ENCODE peak calls at places on chromosome 20, in ten cellular contexts. Y is IMR-90, F is left lung, K is PC-3, W is WERI-Rb-1, H is breast epithelium, C is heart right ventricle, R is psoas muscle, N is PC-9, L is HL-60. O is an unnamed sample.

GRCh38 chr20:29497261-29497671 is 1760.2 kb upstream of the DEFB115 start:
- DNase-seq in Y (no peak), F (peak; percentile 84), K (peak; percentile 54), W (peak; percentile 56), H (no peak), C (peak; percentile 53), R (peak; percentile 55), N (peak; percentile 87), L (no peak), O (no peak)

GRCh38 chr20:32574296-32575226 is 10.6 kb downstream of the NOL4L start:
- DNase-seq in Y (peak; percentile 88), F (no peak), K (peak; percentile 34), W (no peak), H (no peak), C (peak; percentile 16), R (no peak), N (peak; percentile 50), L (peak; percentile 57), O (peak; percentile 91)

GRCh38 chr20:5126512-5127203 is at the start of gene CDS2:
- DNase-seq in Y (peak; percentile 97), F (peak; percentile 100), K (peak; percentile 99), W (peak; percentile 99), H (peak; percentile 100), C (peak; percentile 100), R (peak; percentile 100), N (peak; percentile 97), L (peak; percentile 98), O (peak; percentile 99)

GRCh38 chr20:4875578-4876067 is 125.7 kb downstream of the SLC23A2 start:
- DNase-seq in Y (no peak), F (no peak), K (no peak), W (no peak), H (no peak), C (no peak), R (no peak), N (no peak), L (no peak), O (no peak)

GRCh38 chr20:43185901-43186300 is 3.8 kb downstream of the PTPRT start:
- DNase-seq in Y (no peak), F (no peak), K (no peak), W (no peak), H (no peak), C (no peak), R (no peak), N (no peak), L (no peak), O (no peak)

GRCh38 chr20:35474504-35474903 is 19.1 kb downstream of the CEP250 start:
- DNase-seq in Y (no peak), F (no peak), K (no peak), W (no peak), H (no peak), C (no peak), R (no peak), N (no peak), L (no peak), O (no peak)

GRCh38 chr20:48697845-48698491 is 129.8 kb downstream of the PREX1 start:
- DNase-seq in Y (peak; percentile 64), F (peak; percentile 92), K (peak; percentile 84), W (no peak), H (peak; percentile 80), C (peak; percentile 79), R (peak; percentile 88), N (peak; percentile 96), L (no peak), O (peak; percentile 51)

GRCh38 chr20:7627734-7628663 is 312.3 kb downstream of the HAO1 start:
- DNase-seq in Y (no peak), F (no peak), K (peak; percentile 93), W (no peak), H (no peak), C (no peak), R (no peak), N (no peak), L (no peak), O (peak; percentile 13)

GRCh38 chr20:37233471-37234253 is 28.0 kb downstream of the GHRH start:
- DNase-seq in Y (no peak), F (no peak), K (no peak), W (peak; percentile 80), H (no peak), C (no peak), R (no peak), N (no peak), L (no peak), O (no peak)

GRCh38 chr20:3105256-3106137 is 21.0 kb upstream of the AVP start:
- DNase-seq in Y (no peak), F (no peak), K (no peak), W (no peak), H (no peak), C (no peak), R (no peak), N (no peak), L (no peak), O (no peak)

GRCh38 chr20:54342258-54342782 is 133.1 kb upstream of the DOK5 start:
- DNase-seq in Y (no peak), F (no peak), K (no peak), W (no peak), H (no peak), C (no peak), R (no peak), N (no peak), L (no peak), O (no peak)

GRCh38 chr20:47981242-47981641 is 196.0 kb upstream of the SULF2 start:
- DNase-seq in Y (no peak), F (no peak), K (no peak), W (no peak), H (no peak), C (peak; percentile 34), R (no peak), N (no peak), L (no peak), O (no peak)

GRCh38 chr20:52124821-52125220 is 66.8 kb downstream of the ZFP64 start:
- DNase-seq in Y (no peak), F (no peak), K (no peak), W (no peak), H (no peak), C (no peak), R (no peak), N (no peak), L (no peak), O (no peak)

DNA sequence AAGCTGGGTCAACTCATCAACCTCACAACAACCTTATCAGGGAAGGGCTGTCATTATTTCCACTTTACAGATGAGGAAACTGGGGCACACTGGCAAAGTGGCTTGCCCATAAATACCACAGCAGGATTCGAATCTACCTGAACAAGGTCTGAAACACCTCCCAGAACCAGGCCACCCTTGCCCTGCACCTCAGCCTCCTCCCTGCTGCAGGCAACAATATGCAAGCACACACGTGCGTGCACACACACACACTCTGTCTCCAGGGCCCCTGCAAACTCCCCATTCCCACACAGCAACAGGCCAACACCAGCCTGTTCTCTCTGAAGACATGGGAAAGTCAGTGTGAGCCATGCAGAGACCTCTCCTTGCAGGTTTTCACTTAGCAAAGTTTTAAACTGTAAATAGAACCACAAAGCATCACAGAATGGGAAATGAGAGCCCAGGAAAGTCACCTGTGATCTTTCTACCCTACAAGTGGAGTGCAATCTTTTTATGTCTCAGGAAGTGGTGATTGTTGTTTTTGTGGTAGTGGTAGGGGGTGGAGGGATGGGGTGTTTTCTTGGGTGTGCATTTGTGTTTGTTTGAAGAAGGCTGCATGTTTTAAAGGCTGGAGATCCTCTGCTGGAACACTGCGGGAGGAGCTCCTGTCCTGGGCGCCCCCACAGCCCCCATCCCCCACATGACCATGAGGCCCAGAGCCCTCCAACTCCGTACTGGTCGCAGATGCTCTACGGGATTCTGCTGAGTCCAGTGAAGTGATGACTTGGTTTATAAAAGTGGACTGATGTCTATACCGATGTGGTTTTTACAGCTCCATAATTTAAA is 27.5 kb downstream of the BFSP1 start:
- DNase-seq in Y (no peak), F (no peak), K (no peak), W (no peak), H (no peak), C (no peak), R (no peak), N (no peak), L (no peak), O (no peak)
- H3K27ac ChIP-seq in Y (no peak overlapping the region), F (no peak overlapping the region), K (no peak overlapping the region), W (no peak overlapping the region), H (no peak overlapping the region), C (no peak overlapping the region), R (no peak overlapping the region), N (no peak overlapping the region), L (no peak overlapping the region), O (no peak overlapping the region)

DNA sequence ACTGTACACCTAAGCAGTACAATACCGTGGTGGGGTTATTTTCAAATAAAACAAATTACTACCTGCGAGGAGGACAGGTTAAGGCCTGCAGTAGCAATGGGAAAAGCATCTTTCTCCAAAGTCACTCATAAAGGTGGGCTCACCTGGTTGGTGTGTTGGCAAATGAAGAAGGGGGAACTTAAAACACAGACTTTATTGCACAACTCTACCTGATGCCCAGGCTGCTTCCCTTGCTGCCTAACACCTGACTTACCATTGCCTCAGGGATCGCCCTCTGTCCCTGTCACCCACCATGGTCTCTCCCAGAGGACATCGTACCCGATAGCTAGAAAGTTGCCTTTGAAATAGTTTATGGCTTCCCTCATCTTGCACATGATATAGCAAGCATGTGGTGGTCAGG is 53.6 kb downstream of the GNAS start:
- DNase-seq in Y (no peak), F (no peak), K (no peak), W (no peak), H (no peak), C (no peak), R (no peak), N (no peak), L (no peak), O (no peak)
- H3K4me3 ChIP-seq in Y (no peak overlapping the region), F (no peak overlapping the region), K (no peak overlapping the region), W (no peak overlapping the region), H (no peak overlapping the region), C (no peak overlapping the region), R (no peak overlapping the region), N (no peak overlapping the region), L (no peak overlapping the region), O (no peak overlapping the region)

DNA sequence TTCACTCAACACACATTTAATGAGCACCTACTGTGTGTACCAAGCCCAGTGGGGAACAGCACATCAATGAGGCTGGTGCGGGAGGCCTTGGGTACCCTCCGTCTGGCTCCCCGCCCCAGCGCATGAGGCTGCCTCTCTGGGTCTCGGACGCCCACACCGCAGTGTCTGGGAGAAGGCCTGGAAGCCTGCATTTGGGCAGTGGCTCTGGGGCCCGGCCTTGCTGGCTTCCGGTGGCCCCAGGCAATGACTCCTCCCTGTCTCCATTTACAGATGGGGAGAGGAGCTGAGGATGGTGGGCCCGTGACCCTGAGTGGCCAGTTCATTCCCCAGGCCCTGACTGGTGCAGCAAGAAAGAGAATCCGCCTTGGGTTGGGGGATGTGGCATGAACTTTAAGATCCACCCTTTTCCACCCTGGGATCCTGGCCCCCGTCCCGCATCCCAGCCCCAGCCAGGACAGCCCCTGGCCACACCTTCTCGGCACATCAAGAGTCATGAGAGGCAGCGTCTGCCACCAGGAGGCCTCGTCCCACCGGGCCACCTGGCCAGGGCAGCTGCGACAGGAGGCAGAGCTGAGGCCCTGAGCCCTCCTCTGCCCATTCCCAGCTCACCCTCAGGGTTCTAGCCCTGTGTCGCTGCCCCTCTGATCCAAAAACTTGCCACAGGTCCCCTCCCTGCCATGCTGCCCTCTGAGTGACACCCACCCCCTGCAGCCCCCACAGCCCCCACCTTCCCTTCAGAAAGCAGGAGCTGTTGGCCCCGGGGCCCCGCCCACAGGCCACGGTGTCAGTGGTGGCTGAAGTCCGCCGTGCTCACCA is 17.5 kb upstream of the MRGBP start:
- DNase-seq in Y (no peak), F (no peak), K (no peak), W (peak; percentile 83), H (no peak), C (no peak), R (no peak), N (no peak), L (no peak), O (no peak)
- TF ChIP-seq CTCF in Y (no peak), F (no peak), K (no peak), W (peak; percentile 64), H (no peak), C (no peak), R (no peak), N (no peak), L (no peak), O (no peak)

GRCh38 chr20:13202553-13202952 is 18.5 kb upstream of the ISM1 start:
- DNase-seq in Y (no peak), F (no peak), K (no peak), W (no peak), H (no peak), C (no peak), R (no peak), N (no peak), L (no peak), O (no peak)
- H3K27ac ChIP-seq in Y (no peak overlapping the region), F (no peak overlapping the region), K (no peak overlapping the region), W (no peak overlapping the region), H (no peak overlapping the region), C (no peak overlapping the region), R (no peak overlapping the region), N (no peak overlapping the region), L (no peak overlapping the region), O (no peak overlapping the region)

O was measured in brain microvascular endothelial cell.